ENCODE peak calls at places on chromosomes 3 and 15, in eight cellular contexts. D, V, T, L, F, A, J and O are unnamed samples.

GRCh38 chr3:174035317-174035886 is 637.9 kb downstream of the NLGN1 start:
- DNase-seq in D (no peak), V (no peak), T (no peak), L (no peak), F (no peak), A (no peak), J (no peak), O (no peak)

GRCh38 chr15:78414608-78415250 is 23.3 kb upstream of the IREB2 start:
- DNase-seq in D (no peak), V (no peak), T (peak; percentile 15), L (no peak), F (no peak), A (no peak), J (no peak), O (no peak)

GRCh38 chr3:45704544-45704943 is 15.3 kb downstream of the SACM1L start:
- DNase-seq in D (no peak), V (no peak), T (no peak), L (no peak), F (no peak), A (no peak), J (no peak), O (no peak)

GRCh38 chr15:94620632-94621031 is 389.3 kb downstream of the MCTP2 start:
- DNase-seq in D (no peak), V (no peak), T (no peak), L (no peak), F (no peak), A (no peak), J (no peak), O (no peak)

GRCh38 chr3:32882603-32883025 is 64.8 kb downstream of the TRIM71 start:
- DNase-seq in D (no peak), V (no peak), T (no peak), L (no peak), F (no peak), A (no peak), J (no peak), O (no peak)

GRCh38 chr3:128473180-128473519 is 6.5 kb upstream of the DNAJB8 start:
- DNase-seq in D (no peak), V (no peak), T (no peak), L (no peak), F (no peak), A (no peak), J (no peak), O (no peak)

GRCh38 chr15:68429691-68430470 is 2.1 kb downstream of the ITGA11 start:
- DNase-seq in D (no peak), V (no peak), T (no peak), L (no peak), F (no peak), A (peak; percentile 53), J (no peak), O (no peak)

GRCh38 chr3:140344601-140345000 is 333.3 kb upstream of the TRIM42 start:
- DNase-seq in D (no peak), V (no peak), T (peak; percentile 22), L (no peak), F (no peak), A (no peak), J (no peak), O (no peak)

GRCh38 chr15:63250312-63250965 is 27.0 kb upstream of the APH1B start:
- DNase-seq in D (no peak), V (peak; percentile 99), T (no peak), L (peak; percentile 80), F (no peak), A (peak; percentile 96), J (no peak), O (no peak)

GRCh38 chr15:27127834-27128570 is 157.0 kb downstream of the GABRG3 start:
- DNase-seq in D (no peak), V (no peak), T (no peak), L (no peak), F (no peak), A (no peak), J (no peak), O (no peak)

GRCh38 chr3:90033242-90033641 is 925.8 kb downstream of the EPHA3 start:
- DNase-seq in D (no peak), V (no peak), T (peak; percentile 43), L (no peak), F (no peak), A (no peak), J (no peak), O (no peak)

GRCh38 chr3:180619723-180620122 is 17.8 kb downstream of the TTC14 start:
- DNase-seq in D (no peak), V (no peak), T (no peak), L (no peak), F (no peak), A (no peak), J (no peak), O (no peak)